ENCODE peak calls at places on chromosomes 6 and 20, in ten cellular contexts. Z is MM.1S, J is hepatocyte, H is OCI-LY7, R is GM23248, B is PC-3, M is HCT116, W is GM23338, U is PC-9, V is SK-N-SH. D is an unnamed sample. For H3K9me2, the result is how much of the 10 kb centered on the place peaks cover.

GRCh38 chr6:14883921-14884320 is 361.9 kb upstream of the JARID2 start:
- DNase-seq in Z (no peak), J (no peak), H (no peak), R (peak), B (no peak), M (no peak), W (peak), U (no peak), V (no peak), D (no peak)

GRCh38 chr6:158207452-158207788 is 39.3 kb downstream of the GTF2H5 start:
- DNase-seq in Z (no peak), J (peak), H (no peak), R (peak), B (peak), M (no peak), W (no peak), U (no peak), V (no peak), D (no peak)

GRCh38 chr20:42191140-42191860 is 573.1 kb upstream of the CHD6 start:
- DNase-seq in Z (no peak), J (peak), H (no peak), R (no peak), B (no peak), M (no peak), W (no peak), U (no peak), V (no peak), D (peak)

GRCh38 chr6:138104618-138105213 is 2.5 kb downstream of the PERP start:
- DNase-seq in Z (no peak), J (no peak), H (no peak), R (no peak), B (no peak), M (no peak), W (no peak), U (peak), V (no peak), D (no peak)

GRCh38 chr6:13573669-13574110 is 711 bp upstream of the SIRT5 start:
- DNase-seq in Z (no peak), J (peak), H (no peak), R (peak), B (peak), M (peak), W (peak), U (peak), V (no peak), D (no peak)

GRCh38 chr20:57481281-57481711 is 43.6 kb downstream of the CTCFL start:
- DNase-seq in Z (peak), J (no peak), H (peak), R (no peak), B (no peak), M (no peak), W (no peak), U (no peak), V (no peak), D (peak)

GRCh38 chr6:68635706-68636513 is 828 bp downstream of the ADGRB3 start:
- DNase-seq in Z (peak), J (peak), H (no peak), R (peak), B (no peak), M (no peak), W (peak), U (no peak), V (peak), D (no peak)

GRCh38 chr20:50242863-50243609 is 52.4 kb downstream of the CEBPB start:
- DNase-seq in Z (no peak), J (no peak), H (no peak), R (no peak), B (peak), M (peak), W (no peak), U (peak), V (no peak), D (no peak)

GRCh38 chr6:26520840-26521484 is 17.2 kb upstream of the HMGN4 start:
- DNase-seq in Z (peak), J (peak), H (peak), R (peak), B (peak), M (peak), W (peak), U (peak), V (peak), D (peak)

GRCh38 chr6:148954461-148954860 is 207.6 kb downstream of the UST start:
- DNase-seq in Z (no peak), J (no peak), H (no peak), R (no peak), B (no peak), M (no peak), W (no peak), U (no peak), V (no peak), D (no peak)

GRCh38 chr20:58359441-58359840 is 29.6 kb upstream of the VAPB start:
- DNase-seq in Z (no peak), J (no peak), H (no peak), R (no peak), B (no peak), M (no peak), W (peak), U (no peak), V (no peak), D (no peak)

GRCh38 chr6:46325561-46326525 is 155.1 kb upstream of the ENPP5 start:
- DNase-seq in Z (no peak), J (peak), H (peak), R (peak), B (peak), M (no peak), W (peak), U (no peak), V (no peak), D (peak)

GRCh38 chr20:50144362-50144761 is 9.2 kb downstream of the PEDS1 start:
- DNase-seq in Z (no peak), J (peak), H (no peak), R (peak), B (peak), M (no peak), W (no peak), U (peak), V (no peak), D (no peak)

GRCh38 chr6:39211183-39211582 is 18.1 kb downstream of the KCNK5 start:
- DNase-seq in Z (no peak), J (no peak), H (no peak), R (no peak), B (no peak), M (no peak), W (no peak), U (no peak), V (no peak), D (no peak)

GRCh38 chr6:13267142-13267621 is 61.2 kb downstream of the TBC1D7 start:
- DNase-seq in Z (no peak), J (no peak), H (no peak), R (peak), B (peak), M (no peak), W (no peak), U (peak), V (no peak), D (no peak)

GRCh38 chr6:82118150-82118562 is 129.4 kb downstream of the IBTK start:
- DNase-seq in Z (no peak), J (no peak), H (no peak), R (peak), B (no peak), M (no peak), W (no peak), U (no peak), V (no peak), D (no peak)

GRCh38 chr6:16747232-16748027 is 13.8 kb downstream of the ATXN1 start:
- DNase-seq in Z (no peak), J (peak), H (no peak), R (peak), B (peak), M (no peak), W (no peak), U (no peak), V (no peak), D (no peak)

GRCh38 chr6:90219168-90219985 is 77.3 kb downstream of the BACH2 start:
- DNase-seq in Z (peak), J (peak), H (no peak), R (peak), B (peak), M (no peak), W (peak), U (no peak), V (peak), D (no peak)

GRCh38 chr6:128600397-128600951 is 80.1 kb upstream of the PTPRK start:
- DNase-seq in Z (peak), J (peak), H (no peak), R (peak), B (peak), M (no peak), W (peak), U (peak), V (peak), D (no peak)

GRCh38 chr20:63004607-63005211 is 2.1 kb downstream of the BHLHE23 start:
- DNase-seq in Z (no peak), J (no peak), H (no peak), R (peak), B (no peak), M (no peak), W (no peak), U (no peak), V (no peak), D (no peak)

GRCh38 chr6:151690303-151690702 is 117.2 kb upstream of the ESR1 start:
- DNase-seq in Z (peak), J (no peak), H (peak), R (peak), B (peak), M (no peak), W (no peak), U (no peak), V (no peak), D (peak)

GRCh38 chr6:10221186-10221585 is 193.7 kb downstream of the TFAP2A start:
- DNase-seq in Z (no peak), J (no peak), H (no peak), R (no peak), B (no peak), M (no peak), W (no peak), U (no peak), V (no peak), D (no peak)

GRCh38 chr20:18443841-18444240 is 23.0 kb downstream of the DZANK1 start:
- DNase-seq in Z (no peak), J (no peak), H (no peak), R (peak), B (no peak), M (no peak), W (no peak), U (no peak), V (peak), D (no peak)

GRCh38 chr6:12592634-12593033 is 123.9 kb upstream of the PHACTR1 start:
- DNase-seq in Z (no peak), J (no peak), H (no peak), R (no peak), B (peak), M (no peak), W (peak), U (peak), V (no peak), D (no peak)

GRCh38 chr6:45212976-45213375 is 115.2 kb upstream of the RUNX2 start:
- DNase-seq in Z (no peak), J (no peak), H (no peak), R (no peak), B (peak), M (no peak), W (peak), U (no peak), V (no peak), D (no peak)

GRCh38 chr6:20126102-20126752 is 86.0 kb downstream of the MBOAT1 start:
- DNase-seq in Z (no peak), J (no peak), H (no peak), R (no peak), B (no peak), M (no peak), W (no peak), U (no peak), V (no peak), D (no peak)

GRCh38 chr6:4848382-4849068 is 72.3 kb downstream of the CDYL start:
- DNase-seq in Z (no peak), J (peak), H (peak), R (peak), B (peak), M (no peak), W (peak), U (peak), V (no peak), D (peak)

GRCh38 chr6:84052204-84052882 is 18.8 kb downstream of the MRAP2 start:
- DNase-seq in Z (no peak), J (peak), H (no peak), R (peak), B (peak), M (no peak), W (peak), U (no peak), V (peak), D (peak)

GRCh38 chr20:59001449-59002171 is 5.4 kb downstream of the CTSZ start:
- DNase-seq in Z (no peak), J (no peak), H (no peak), R (no peak), B (no peak), M (no peak), W (no peak), U (no peak), V (no peak), D (no peak)

GRCh38 chr6:32370510-32370909 is 1.2 kb downstream of the TSBP1 start:
- DNase-seq in Z (no peak), J (no peak), H (no peak), R (peak), B (peak), M (no peak), W (no peak), U (no peak), V (no peak), D (no peak)

DNA sequence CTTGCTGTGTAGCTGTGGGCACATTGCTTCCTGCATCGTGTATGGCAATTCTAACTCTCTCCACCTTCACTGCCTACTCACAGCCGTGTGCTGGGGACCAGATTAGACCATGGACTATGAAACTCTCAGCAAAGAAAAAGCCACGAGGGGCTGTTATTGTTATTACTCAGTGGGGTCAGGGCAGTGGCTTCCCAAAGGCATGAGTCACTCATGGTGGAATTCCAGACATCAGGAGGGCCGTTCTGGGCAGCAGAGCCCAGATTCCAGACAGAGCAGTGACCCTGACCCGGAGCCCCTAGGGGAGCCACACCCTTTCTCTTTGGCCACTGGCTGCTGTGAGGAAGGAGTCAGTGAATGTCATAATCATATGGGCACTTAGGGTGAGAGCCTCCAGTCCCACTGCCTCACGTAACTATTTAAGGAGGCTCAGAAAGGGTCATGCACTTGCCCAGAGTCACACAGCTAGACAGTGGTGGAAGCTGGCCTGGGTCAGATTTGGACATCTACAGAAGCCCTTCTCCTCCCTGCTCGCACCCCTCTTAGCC is 22.2 kb upstream of the CCN5 start:
- DNase-seq in Z (no peak), J (peak), H (no peak), R (peak), B (peak), M (peak), W (no peak), U (peak), V (no peak), D (no peak)
- H3K4me2 ChIP-seq in Z (no peak), J (peak), H (no peak), R (peak), B (peak), M (peak), W (no peak), U (peak), V (peak), D (no peak)

GRCh38 chr6:112195166-112195565 is 59.2 kb downstream of the LAMA4 start:
- DNase-seq in Z (no peak), J (no peak), H (no peak), R (no peak), B (no peak), M (no peak), W (no peak), U (peak), V (no peak), D (no peak)
- H3K27ac ChIP-seq in Z (no peak), J (no peak), H (no peak), R (no peak), B (no peak), M (no peak), W (no peak), U (no peak), V (no peak), D (no peak)

GRCh38 chr20:5914859-5915258 is 35.5 kb downstream of the TRMT6 start:
- DNase-seq in Z (no peak), J (no peak), H (no peak), R (no peak), B (no peak), M (no peak), W (peak), U (no peak), V (no peak), D (no peak)
- H3K9me2 ChIP-seq in Z (under half), J (under half), H (under half), R (under half), B (under half), M (under half), W (under half), U (under half), V (under half), D (under half)

GRCh38 chr6:126054258-126054702 is 67.9 kb downstream of the TRMT11 start:
- DNase-seq in Z (no peak), J (peak), H (no peak), R (no peak), B (peak), M (no peak), W (no peak), U (peak), V (peak), D (no peak)
- H3K4me2 ChIP-seq in Z (no peak), J (no peak), H (no peak), R (no peak), B (no peak), M (no peak), W (no peak), U (no peak), V (no peak), D (no peak)

GRCh38 chr6:8137529-8137939 is 35.2 kb upstream of the EEF1E1 start:
- DNase-seq in Z (no peak), J (no peak), H (no peak), R (no peak), B (no peak), M (no peak), W (no peak), U (no peak), V (no peak), D (no peak)
- H3K27ac ChIP-seq in Z (no peak), J (no peak), H (no peak), R (no peak), B (no peak), M (no peak), W (no peak), U (no peak), V (no peak), D (no peak)

D was measured in Karpas-422.